ENCODE peak calls at places on chromosomes 2 and 18, in four cellular contexts. A is nucleus accumbens, Y is head of caudate nucleus, L is islet precursor cell. C is an unnamed sample.

GRCh38 chr18:54240629-54241107 is 16.2 kb upstream of the MBD2 start:
- DNase-seq in Y (no peak), A (no peak), L (peak; percentile 54), C (no peak)

GRCh38 chr2:20496069-20496468 is 49.2 kb downstream of the RHOB start:
- DNase-seq in L (peak; percentile 92), A (no peak), Y (no peak), C (no peak)

GRCh38 chr18:49618741-49619392 is 57.0 kb downstream of the LIPG start:
- DNase-seq in L (peak; percentile 75), A (no peak), Y (no peak), C (peak; percentile 55)

GRCh38 chr18:35491689-35492077 is 6.1 kb downstream of the INO80C start:
- DNase-seq in A (no peak), Y (no peak), L (peak; percentile 80), C (peak; percentile 14)

GRCh38 chr2:238510911-238511613 is 84.3 kb downstream of the ASB1 start:
- DNase-seq in Y (no peak), L (no peak), A (no peak), C (no peak)

GRCh38 chr2:233354971-233355574 is 779 bp downstream of the DGKD start:
- DNase-seq in L (no peak), Y (no peak), A (no peak), C (peak; percentile 40)

GRCh38 chr2:134178109-134178877 is 75.6 kb upstream of the MGAT5 start:
- DNase-seq in L (no peak), A (no peak), Y (no peak), C (no peak)

GRCh38 chr2:59449264-59449663 is 1104.2 kb downstream of the BCL11A start:
- DNase-seq in L (no peak), A (no peak), Y (no peak), C (no peak)

GRCh38 chr2:142642654-142643053 is 234.8 kb upstream of the KYNU start:
- DNase-seq in A (no peak), Y (no peak), L (no peak), C (no peak)

GRCh38 chr2:157172866-157173578 is 84.5 kb upstream of the GALNT5 start:
- DNase-seq in L (no peak), A (no peak), Y (no peak), C (no peak)

GRCh38 chr2:72694715-72695496 is 130.9 kb downstream of the EXOC6B start:
- DNase-seq in L (peak; percentile 57), A (no peak), Y (no peak), C (peak; percentile 29)

GRCh38 chr2:126893153-126893552 is 5.5 kb upstream of the TEX51 start:
- DNase-seq in A (no peak), Y (no peak), L (no peak), C (peak; percentile 1)

GRCh38 chr2:23133196-23133595 is 251.8 kb upstream of the KLHL29 start:
- DNase-seq in L (no peak), A (no peak), Y (no peak), C (no peak)

GRCh38 chr2:96501471-96501874 is 3.7 kb downstream of the NEURL3 start:
- DNase-seq in L (peak; percentile 49), A (no peak), Y (no peak), C (no peak)

GRCh38 chr2:190583507-190584337 is 49.2 kb upstream of the NEMP2 start:
- DNase-seq in L (no peak), Y (no peak), A (no peak), C (no peak)

GRCh38 chr18:35040638-35040987 is 600 bp upstream of the MAPRE2 start:
- DNase-seq in Y (no peak), A (no peak), L (no peak), C (no peak)

GRCh38 chr2:66569321-66569851 is 134.5 kb downstream of the MEIS1 start:
- DNase-seq in L (peak; percentile 78), A (no peak), Y (no peak), C (peak; percentile 83)

GRCh38 chr18:47968721-47969120 is 38.3 kb upstream of the SMAD2 start:
- DNase-seq in Y (no peak), A (no peak), L (no peak), C (no peak)

GRCh38 chr2:183037281-183037659 is 987 bp downstream of the NCKAP1 start:
- DNase-seq in A (no peak), Y (no peak), L (no peak), C (no peak)

GRCh38 chr2:7604456-7604855 is 687.2 kb downstream of the RNF144A start:
- DNase-seq in L (no peak), Y (no peak), A (no peak), C (no peak)

GRCh38 chr2:9091819-9092218 is 88.3 kb upstream of the MBOAT2 start:
- DNase-seq in Y (no peak), L (no peak), A (no peak), C (no peak)

GRCh38 chr2:242029422-242030225 is 160.1 kb downstream of the RTP5 start:
- DNase-seq in A (no peak), L (peak; percentile 43), Y (no peak), C (no peak)

GRCh38 chr2:118294063-118294462 is 205.8 kb downstream of the INSIG2 start:
- DNase-seq in Y (no peak), A (no peak), L (no peak), C (no peak)

GRCh38 chr2:222297600-222297935 is 1.2 kb downstream of the PAX3 start:
- DNase-seq in Y (no peak), L (no peak), A (no peak), C (no peak)

GRCh38 chr18:8661754-8662573 is 43.4 kb upstream of the MTCL1 start:
- DNase-seq in Y (no peak), L (peak; percentile 84), A (no peak), C (peak; percentile 84)

GRCh38 chr2:112869258-112869842 is 32.8 kb upstream of the IL1B start:
- DNase-seq in L (no peak), Y (no peak), A (no peak), C (peak; percentile 87)

C was measured in HAP-1.